ENCODE peak calls at places on chromosomes 16 and 17, in five cellular contexts. L is left ventricle myocardium inferior, V is heart left ventricle, Q is uterus, J is IMR-90. Y is an unnamed sample. For H3K4me1, the result is how much of the 10 kb centered on the place peaks cover.

GRCh38 chr16:70490261-70490660 is 33.1 kb downstream of the COG4 start:
- DNase-seq in L (no peak), V (peak), Q (no peak), J (peak), Y (no peak)

GRCh38 chr16:3461120-3461519 is 17.6 kb downstream of the NAA60 start:
- DNase-seq in L (no peak), V (no peak), Q (no peak), J (no peak), Y (no peak)

GRCh38 chr17:32477220-32477619 is 9.6 kb upstream of the CDK5R1 start:
- DNase-seq in L (no peak), V (no peak), Q (no peak), J (no peak), Y (no peak)

GRCh38 chr17:43953746-43954145 is at the start of gene PYY:
- DNase-seq in L (no peak), V (no peak), Q (no peak), J (no peak), Y (no peak)

GRCh38 chr17:4232168-4232813 is 31.5 kb downstream of the ANKFY1 start:
- DNase-seq in L (no peak), V (no peak), Q (peak), J (peak), Y (no peak)

GRCh38 chr17:82022310-82022980 is at the start of gene CENPX:
- DNase-seq in L (no peak), V (no peak), Q (no peak), J (no peak), Y (no peak)

GRCh38 chr17:10316986-10317834 is 55.6 kb downstream of the MYH13 start:
- DNase-seq in L (peak), V (peak), Q (peak), J (peak), Y (peak)

GRCh38 chr16:16108759-16109158 is 114.5 kb downstream of the ABCC6 start:
- DNase-seq in L (no peak), V (no peak), Q (no peak), J (no peak), Y (no peak)

GRCh38 chr16:51433597-51433996 is 282.5 kb upstream of the SALL1 start:
- DNase-seq in L (no peak), V (no peak), Q (no peak), J (no peak), Y (no peak)

GRCh38 chr16:70758786-70759185 is 42.2 kb downstream of the VAC14 start:
- DNase-seq in L (no peak), V (no peak), Q (no peak), J (no peak), Y (no peak)

GRCh38 chr17:48127371-48128051 is 19.9 kb downstream of the SNX11 start:
- DNase-seq in L (no peak), V (no peak), Q (no peak), J (no peak), Y (no peak)

GRCh38 chr16:1213231-1213630 is 11.8 kb downstream of the TPSG1 start:
- DNase-seq in L (no peak), V (no peak), Q (no peak), J (no peak), Y (no peak)

GRCh38 chr17:40190197-40191021 is 13.1 kb downstream of the RAPGEFL1 start:
- DNase-seq in L (no peak), V (no peak), Q (no peak), J (no peak), Y (no peak)

GRCh38 chr17:57675988-57676387 is 69.1 kb downstream of the CCDC182 start:
- DNase-seq in L (no peak), V (no peak), Q (no peak), J (no peak), Y (no peak)

GRCh38 chr17:63405741-63406261 is 40.3 kb downstream of the CYB561 start:
- DNase-seq in L (no peak), V (no peak), Q (no peak), J (peak), Y (no peak)

GRCh38 chr17:33241390-33241789 is 51.7 kb downstream of the ASIC2 start:
- DNase-seq in L (no peak), V (no peak), Q (no peak), J (peak), Y (no peak)

GRCh38 chr17:11245792-11246191 is 4.8 kb downstream of the SHISA6 start:
- DNase-seq in L (no peak), V (no peak), Q (no peak), J (no peak), Y (no peak)

GRCh38 chr16:499924-500323 is 27.6 kb upstream of the CAPN15 start:
- DNase-seq in L (no peak), V (no peak), Q (no peak), J (no peak), Y (no peak)

GRCh38 chr16:2692948-2693651 is 10.8 kb downstream of the KCTD5 start:
- DNase-seq in L (no peak), V (peak), Q (no peak), J (peak), Y (peak)

GRCh38 chr16:27982184-27982583 is 81.3 kb downstream of the GSG1L start:
- DNase-seq in L (no peak), V (no peak), Q (no peak), J (no peak), Y (no peak)

GRCh38 chr17:77366558-77367245 is 225.9 kb downstream of the SEC14L1 start:
- DNase-seq in L (no peak), V (no peak), Q (peak), J (peak), Y (peak)

GRCh38 chr16:70750893-70751467 is 50.0 kb downstream of the VAC14 start:
- DNase-seq in L (peak), V (peak), Q (peak), J (peak), Y (peak)

GRCh38 chr16:72612718-72613117 is 435.2 kb downstream of the ZFHX3 start:
- DNase-seq in L (no peak), V (no peak), Q (no peak), J (no peak), Y (no peak)

GRCh38 chr17:77089118-77089477 is 51.7 kb upstream of the SEC14L1 start:
- DNase-seq in L (no peak), V (no peak), Q (no peak), J (no peak), Y (no peak)

GRCh38 chr16:1150511-1150982 is 2.4 kb upstream of the CACNA1H start:
- DNase-seq in L (no peak), V (no peak), Q (no peak), J (peak), Y (no peak)

GRCh38 chr16:49280022-49280741 is 1.5 kb downstream of the CBLN1 start:
- DNase-seq in L (no peak), V (peak), Q (no peak), J (no peak), Y (no peak)

GRCh38 chr16:54931041-54931756 is 534 bp downstream of the IRX5 start:
- DNase-seq in L (no peak), V (peak), Q (no peak), J (no peak), Y (peak)

GRCh38 chr17:7047566-7047965 is 3.7 kb upstream of the SLC16A11 start:
- DNase-seq in L (no peak), V (no peak), Q (no peak), J (no peak), Y (no peak)

GRCh38 chr16:20765732-20766131 is 1.9 kb downstream of the ACSM3 start:
- DNase-seq in L (no peak), V (no peak), Q (no peak), J (no peak), Y (no peak)

GRCh38 chr17:48441231-48441711 is 11.3 kb upstream of the SKAP1 start:
- DNase-seq in L (no peak), V (no peak), Q (no peak), J (no peak), Y (no peak)

GRCh38 chr17:30208214-30208613 is 27.3 kb downstream of the SLC6A4 start:
- DNase-seq in L (no peak), V (no peak), Q (no peak), J (no peak), Y (no peak)

GRCh38 chr17:75639327-75639726 is 6.1 kb downstream of the SMIM5 start:
- DNase-seq in L (no peak), V (peak), Q (no peak), J (no peak), Y (no peak)

GRCh38 chr17:75641343-75641742 is 8.1 kb downstream of the SMIM5 start:
- DNase-seq in L (peak), V (peak), Q (no peak), J (no peak), Y (no peak)

GRCh38 chr17:75638893-75639292 is 5.7 kb downstream of the SMIM5 start:
- DNase-seq in L (peak), V (peak), Q (no peak), J (no peak), Y (peak)

GRCh38 chr17:75640556-75641119 is 7.4 kb downstream of the SMIM5 start:
- DNase-seq in L (no peak), V (peak), Q (no peak), J (no peak), Y (no peak)

DNA sequence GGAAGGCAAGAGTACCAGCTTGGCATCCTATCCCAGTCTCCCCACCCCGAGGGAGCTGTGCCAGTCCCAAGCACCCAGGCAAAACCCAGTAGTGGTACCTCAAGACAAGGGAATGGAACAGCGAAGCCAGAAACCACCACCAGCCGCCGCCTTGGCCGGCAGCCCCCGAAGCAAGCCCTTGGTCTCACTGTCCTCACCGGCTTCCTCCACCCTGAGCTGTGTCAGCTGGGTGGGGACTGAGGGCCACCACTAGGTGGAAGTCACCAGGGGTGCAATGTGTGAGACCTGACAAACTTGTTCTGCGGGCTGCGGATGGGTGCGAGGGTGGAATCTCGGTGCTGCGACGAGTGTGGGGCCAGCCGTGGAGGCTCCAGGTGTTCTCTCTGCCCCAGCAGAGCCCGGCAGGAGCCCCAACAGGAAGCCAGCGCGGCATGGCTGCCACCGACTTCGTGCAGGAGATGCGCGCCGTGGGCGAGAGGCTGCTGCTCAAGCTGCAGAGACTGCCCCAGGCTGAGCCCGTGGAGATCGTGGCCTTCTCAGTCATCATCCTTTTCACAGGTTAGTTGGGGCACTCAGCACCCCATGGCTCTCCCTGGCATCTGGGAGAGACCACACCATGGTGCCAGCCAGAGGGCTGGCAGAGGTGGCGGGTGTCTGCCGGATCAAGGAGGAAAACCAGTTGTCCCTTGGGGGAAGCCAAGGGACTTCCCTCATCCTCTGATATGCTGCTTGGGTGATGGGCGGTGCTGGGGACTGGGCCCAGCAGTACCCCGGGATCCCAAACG is 6.7 kb downstream of the SMIM5 start:
- DNase-seq in L (no peak), V (peak), Q (no peak), J (no peak), Y (no peak)
- TF ChIP-seq CTCF in L (no peak), V (no peak), Q (no peak), J (no peak), Y (no peak)

DNA sequence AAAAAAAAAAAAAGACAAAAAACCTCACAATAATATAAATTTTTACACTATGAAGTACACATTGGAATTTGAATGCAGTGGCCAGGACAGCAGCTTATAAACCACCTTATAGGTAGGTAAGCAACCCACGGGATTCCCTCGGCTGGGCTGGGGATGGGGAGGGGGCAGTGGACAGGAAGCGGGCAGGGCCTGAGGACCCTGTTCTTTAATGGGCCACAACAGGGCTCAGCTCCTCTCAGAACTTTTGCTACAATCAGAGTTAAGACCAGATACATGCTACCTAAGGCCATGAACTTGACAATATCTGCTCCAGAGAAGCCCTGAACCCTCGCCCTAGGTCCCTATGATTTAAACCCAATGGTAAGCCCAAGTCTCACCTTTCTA is 25.1 kb downstream of the STAT5A start:
- DNase-seq in L (no peak), V (no peak), Q (no peak), J (no peak), Y (no peak)
- H3K4me1 ChIP-seq in L (half or more), V (under half), Q (under half), J (under half), Y (half or more)

DNA sequence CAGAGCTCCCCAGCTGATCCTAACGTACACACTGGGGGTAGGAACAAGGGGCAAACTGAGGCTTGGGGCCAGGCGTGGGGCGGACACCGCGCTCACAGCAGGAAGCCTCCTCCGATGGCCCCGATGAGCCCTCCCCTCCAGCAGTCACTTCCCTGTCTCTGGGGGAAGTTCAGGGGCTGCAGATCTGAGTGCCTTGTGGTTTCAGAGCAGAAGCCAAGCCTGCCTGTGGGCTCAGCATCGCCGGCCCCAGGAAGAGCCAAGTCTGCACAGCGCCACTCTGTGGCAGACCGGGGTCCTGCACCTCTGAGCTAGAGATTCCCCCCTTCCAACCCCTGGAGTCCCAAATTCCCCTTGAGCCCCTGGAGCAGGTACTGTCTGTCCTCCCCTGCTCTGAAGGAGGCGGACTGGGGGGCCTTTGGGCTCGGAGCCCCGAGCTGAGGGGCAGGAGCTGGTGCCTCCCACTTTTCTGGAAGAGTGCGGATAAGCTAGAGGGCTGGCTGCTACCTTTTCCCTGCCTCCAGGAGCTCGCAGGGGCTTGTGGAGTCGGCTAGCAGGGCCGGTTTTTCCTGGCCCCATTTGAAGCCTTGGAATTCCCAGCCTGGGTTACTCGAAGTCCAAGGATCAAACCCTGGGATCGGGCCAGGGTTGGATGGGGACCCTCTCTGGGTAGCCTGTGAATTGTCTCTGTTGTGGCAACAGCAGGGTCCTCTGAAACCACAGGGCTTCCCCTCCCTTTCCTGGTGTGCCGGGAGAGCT is 2.9 kb downstream of the GSE1 start:
- DNase-seq in L (peak), V (peak), Q (peak), J (peak), Y (peak)
- H3K4me3 ChIP-seq in L (peak), V (no peak), Q (no peak), J (no peak), Y (no peak)

DNA sequence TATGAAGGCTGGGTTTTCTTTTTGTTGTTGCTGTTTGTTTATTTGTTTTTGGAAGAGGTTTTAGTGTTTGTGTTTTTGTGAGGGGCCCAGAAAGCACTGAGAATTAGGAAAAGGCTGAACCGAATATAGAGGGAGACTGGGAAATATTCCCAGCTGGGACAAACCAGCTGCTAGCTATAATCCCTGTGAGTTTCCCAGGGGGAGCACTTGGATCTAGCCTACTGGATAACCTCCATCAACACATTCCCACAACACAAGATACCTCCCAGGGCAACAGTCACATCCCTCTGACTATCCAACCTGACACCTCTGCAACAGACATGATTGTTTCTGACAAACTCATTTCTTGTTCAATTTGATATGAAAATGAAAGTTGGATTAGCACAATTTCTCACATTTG is 16.7 kb downstream of the CDH11 start:
- DNase-seq in L (no peak), V (no peak), Q (no peak), J (peak), Y (no peak)
- TF ChIP-seq CTCF in L (no peak), V (no peak), Q (no peak), J (no peak), Y (no peak)

GRCh38 chr17:45060824-45061605 is at the start of gene NMT1:
- DNase-seq in L (peak), V (peak), Q (peak), J (peak), Y (peak)
- H3K4me1 ChIP-seq in L (half or more), V (under half), Q (under half), J (under half), Y (under half)

GRCh38 chr17:27339836-27340550 is 46.1 kb downstream of the WSB1 start:
- DNase-seq in L (no peak), V (no peak), Q (no peak), J (no peak), Y (no peak)
- H3K4me3 ChIP-seq in L (no peak), V (no peak), Q (no peak), J (no peak), Y (no peak)

GRCh38 chr16:88629835-88630234 is 8.5 kb upstream of the IL17C start:
- DNase-seq in L (no peak), V (peak), Q (no peak), J (no peak), Y (no peak)

GRCh38 chr16:88626646-88627045 is 11.7 kb upstream of the IL17C start:
- DNase-seq in L (no peak), V (no peak), Q (no peak), J (no peak), Y (no peak)

GRCh38 chr16:88630433-88630832 is 7.9 kb upstream of the IL17C start:
- DNase-seq in L (no peak), V (peak), Q (no peak), J (no peak), Y (no peak)

GRCh38 chr16:88627531-88628411 is 10.6 kb upstream of the IL17C start:
- DNase-seq in L (no peak), V (no peak), Q (no peak), J (no peak), Y (no peak)

GRCh38 chr16:88628512-88628974 is 9.8 kb upstream of the IL17C start:
- DNase-seq in L (peak), V (peak), Q (no peak), J (no peak), Y (peak)
- TF ChIP-seq CTCF in L (peak), V (peak), Q (no peak), J (peak), Y (peak)

GRCh38 chr17:79834575-79835469 is 4.4 kb downstream of the CBX4 start:
- DNase-seq in L (no peak), V (peak), Q (no peak), J (no peak), Y (peak)

GRCh38 chr17:79833744-79834574 is 5.3 kb downstream of the CBX4 start:
- DNase-seq in L (no peak), V (no peak), Q (no peak), J (no peak), Y (no peak)

GRCh38 chr17:79832211-79833109 is 6.8 kb downstream of the CBX4 start:
- DNase-seq in L (peak), V (peak), Q (no peak), J (no peak), Y (peak)

GRCh38 chr17:79831367-79832210 is 7.7 kb downstream of the CBX4 start:
- DNase-seq in L (peak), V (peak), Q (no peak), J (no peak), Y (peak)

GRCh38 chr17:79833110-79833450 is 6.2 kb downstream of the CBX4 start:
- DNase-seq in L (no peak), V (no peak), Q (no peak), J (no peak), Y (no peak)
- H3K4me1 ChIP-seq in L (half or more), V (under half), Q (under half), J (under half), Y (half or more)

Y was measured in heart right ventricle.